ENCODE peak calls at places on chromosomes 12 and 14, in nine cellular contexts. C is stimulated activated CD8-positive, alpha-beta memory T cell treated with anti-CD3 and anti-CD28 coated beads, Interleukin-4, amount 100 ng/mL, for 24 hours; L is CD8-positive, alpha-beta T cell; Q is astrocyte of the spinal cord; M is upper lobe of right lung; F is PC-3; D is caudate nucleus; I is H9; B is MM.1S. N is an unnamed sample.

GRCh38 chr14:71478542-71478941 is 453.7 kb upstream of the RGS6 start:
- DNase-seq in M (no peak), D (no peak), F (no peak), B (no peak), L (no peak), Q (peak), C (no peak), I (no peak), N (no peak)

GRCh38 chr14:105885561-105886320 is 359.4 kb downstream of the TMEM121 start:
- DNase-seq in M (peak), I (no peak), Q (no peak), D (no peak), C (no peak), L (no peak), B (no peak), F (no peak), N (no peak)

GRCh38 chr14:33655421-33655820 is 295.5 kb downstream of the EGLN3 start:
- DNase-seq in Q (no peak), B (no peak), F (peak), I (no peak), L (no peak), D (no peak), C (no peak), M (no peak), N (no peak)

GRCh38 chr12:108750471-108751402 is 19.4 kb upstream of the CORO1C start:
- DNase-seq in Q (no peak), C (no peak), M (peak), I (peak), L (no peak), F (no peak), B (no peak), D (no peak), N (no peak)

GRCh38 chr12:74111688-74112360 is 425.8 kb upstream of the ATXN7L3B start:
- DNase-seq in F (peak), I (peak), B (no peak), L (no peak), D (no peak), C (no peak), M (peak), Q (peak), N (no peak)

GRCh38 chr12:88298761-88299242 is 156.7 kb downstream of the TMTC3 start:
- DNase-seq in F (peak), B (no peak), L (no peak), C (no peak), Q (peak), I (no peak), M (no peak), D (no peak), N (peak)

GRCh38 chr12:108604208-108604941 is 6.5 kb upstream of the TMEM119 start:
- DNase-seq in I (no peak), D (no peak), L (no peak), B (no peak), M (no peak), F (no peak), C (no peak), Q (no peak), N (no peak)

GRCh38 chr12:2986876-2987275 is 27.7 kb downstream of the TEAD4 start:
- DNase-seq in Q (no peak), L (no peak), F (no peak), C (no peak), I (no peak), B (no peak), D (no peak), M (no peak), N (no peak)

GRCh38 chr14:61558271-61558670 is 137.0 kb upstream of the HIF1A start:
- DNase-seq in D (no peak), B (no peak), M (no peak), F (no peak), C (no peak), L (no peak), Q (peak), I (no peak), N (no peak)

GRCh38 chr12:131896080-131896810 is 1.8 kb downstream of the ULK1 start:
- DNase-seq in C (peak), Q (peak), B (peak), M (peak), I (peak), L (peak), D (peak), F (peak), N (peak)